ENCODE peak calls at places on chromosomes 5 and 9, in six cellular contexts. Q is AG08395, L is WERI-Rb-1, P is left colon, S is GM23338, F is ureter. V is an unnamed sample.
A peak's percentile ranks its signal among the peaks of the same experiment; 100 is the strongest.

GRCh38 chr9:69444791-69445190 is 119.8 kb downstream of the ENTREP1 start:
- DNase-seq in P (no peak), L (no peak), Q (no peak), S (no peak), F (no peak), V (no peak)

GRCh38 chr9:459491-460444 is 245.1 kb downstream of the DOCK8 start:
- DNase-seq in Q (no peak), L (no peak), P (no peak), F (no peak), S (peak; percentile 11), V (no peak)

GRCh38 chr5:168125445-168126199 is 165.8 kb upstream of the WWC1 start:
- DNase-seq in L (no peak), F (no peak), Q (no peak), P (no peak), S (no peak), V (no peak)

GRCh38 chr9:33139421-33140228 is 27.5 kb downstream of the B4GALT1 start:
- DNase-seq in F (peak; percentile 76), P (peak; percentile 44), L (peak; percentile 94), Q (peak; percentile 80), S (no peak), V (peak; percentile 95)

GRCh38 chr5:142342128-142342981 is 17.5 kb upstream of the SPRY4 start:
- DNase-seq in P (no peak), L (no peak), Q (no peak), S (no peak), F (no peak), V (no peak)

GRCh38 chr5:170584446-170584845 is 80.6 kb downstream of the KCNIP1 start:
- DNase-seq in L (no peak), P (no peak), S (no peak), F (no peak), Q (no peak), V (no peak)

GRCh38 chr9:118305371-118305770 is 601.2 kb downstream of the TLR4 start:
- DNase-seq in L (no peak), Q (no peak), S (no peak), F (no peak), P (no peak), V (no peak)

GRCh38 chr9:112361602-112362001 is 18.3 kb upstream of the HSDL2 start:
- DNase-seq in Q (peak; percentile 26), S (peak; percentile 76), F (no peak), P (no peak), L (no peak), V (peak; percentile 74)

GRCh38 chr5:139141841-139142240 is 56.3 kb downstream of the SIL1 start:
- DNase-seq in Q (no peak), L (no peak), F (no peak), S (no peak), P (peak; percentile 48), V (peak; percentile 92)

GRCh38 chr5:76521240-76521758 is 101.9 kb downstream of the F2RL2 start:
- DNase-seq in S (no peak), F (no peak), Q (peak; percentile 39), L (no peak), P (no peak), V (peak; percentile 95)

GRCh38 chr5:149453618-149454415 is 74.7 kb upstream of the IL17B start:
- DNase-seq in S (no peak), L (no peak), F (no peak), P (no peak), Q (no peak), V (no peak)

GRCh38 chr9:95133351-95133724 is 184.2 kb downstream of the FANCC start:
- DNase-seq in S (no peak), L (no peak), F (no peak), P (no peak), Q (no peak), V (no peak)

GRCh38 chr5:172235132-172235780 is 41.3 kb downstream of the EFCAB9 start:
- DNase-seq in Q (peak; percentile 8), L (no peak), S (no peak), F (no peak), P (no peak), V (peak; percentile 64)

GRCh38 chr5:98938459-98938858 is 9.7 kb upstream of the CHD1 start:
- DNase-seq in P (no peak), Q (peak; percentile 61), L (no peak), S (peak; percentile 11), F (no peak), V (peak; percentile 75)

GRCh38 chr5:122882836-122883235 is 37.4 kb downstream of the SNX24 start:
- DNase-seq in F (no peak), P (no peak), S (no peak), L (no peak), Q (peak; percentile 64), V (peak; percentile 73)

GRCh38 chr5:98205691-98206461 is 567.6 kb upstream of the RGMB start:
- DNase-seq in Q (peak; percentile 31), F (no peak), S (no peak), P (no peak), L (no peak), V (peak; percentile 36)